ENCODE peak calls at places on chromosomes 6 and 20, in seven cellular contexts. U, X, M, Z, Y, I and F are unnamed samples.

GRCh38 chr6:46990031-46990644 is 52.0 kb downstream of the ADGRF1 start:
- DNase-seq in U (no peak), X (no peak), M (no peak), Z (no peak), Y (no peak), I (peak), F (no peak)

GRCh38 chr6:166582258-166582657 is 4.2 kb downstream of the RAMACL start:
- DNase-seq in U (no peak), X (no peak), M (no peak), Z (no peak), Y (no peak), I (peak), F (no peak)

GRCh38 chr6:166775923-166776220 is 148.8 kb upstream of the RPS6KA2 start:
- DNase-seq in U (no peak), X (no peak), M (no peak), Z (no peak), Y (no peak), I (no peak), F (no peak)

GRCh38 chr20:39036851-39037250 is 74.7 kb downstream of the DHX35 start:
- DNase-seq in U (no peak), X (no peak), M (no peak), Z (no peak), Y (no peak), I (no peak), F (no peak)

GRCh38 chr6:79538481-79538971 is 1.3 kb upstream of the LCA5 start:
- DNase-seq in U (no peak), X (no peak), M (no peak), Z (peak), Y (peak), I (peak), F (no peak)

GRCh38 chr20:45860573-45861011 is 3.2 kb downstream of the ZSWIM3 start:
- DNase-seq in U (no peak), X (no peak), M (no peak), Z (no peak), Y (no peak), I (no peak), F (no peak)

GRCh38 chr6:164756142-164756541 is 553.3 kb downstream of the C6orf118 start:
- DNase-seq in U (no peak), X (no peak), M (no peak), Z (no peak), Y (no peak), I (no peak), F (no peak)

GRCh38 chr6:36983538-36983937 is 2.5 kb downstream of the MTCH1 start:
- DNase-seq in U (no peak), X (no peak), M (no peak), Z (no peak), Y (no peak), I (no peak), F (no peak)

GRCh38 chr6:139017227-139017626 is 11.3 kb upstream of the ABRACL start:
- DNase-seq in U (peak), X (no peak), M (no peak), Z (no peak), Y (no peak), I (no peak), F (no peak)

GRCh38 chr6:2410982-2411381 is 165.6 kb upstream of the GMDS start:
- DNase-seq in U (no peak), X (no peak), M (no peak), Z (no peak), Y (no peak), I (no peak), F (no peak)

GRCh38 chr20:8542115-8542486 is 410.0 kb downstream of the PLCB1 start:
- DNase-seq in U (no peak), X (no peak), M (no peak), Z (no peak), Y (no peak), I (no peak), F (no peak)

GRCh38 chr20:57252559-57253162 is 13.8 kb downstream of the BMP7 start:
- DNase-seq in U (no peak), X (no peak), M (no peak), Z (no peak), Y (no peak), I (no peak), F (no peak)

GRCh38 chr6:14175031-14175430 is 57.5 kb downstream of the CD83 start:
- DNase-seq in U (no peak), X (no peak), M (no peak), Z (no peak), Y (no peak), I (no peak), F (no peak)

GRCh38 chr6:166615059-166615770 is 11.8 kb downstream of the RPS6KA2 start:
- DNase-seq in U (peak), X (no peak), M (peak), Z (no peak), Y (no peak), I (no peak), F (no peak)

GRCh38 chr6:116557863-116558262 is 4.3 kb downstream of the CALHM4 start:
- DNase-seq in U (no peak), X (no peak), M (no peak), Z (peak), Y (peak), I (peak), F (no peak)

GRCh38 chr20:41538810-41539596 is 79.2 kb downstream of the CHD6 start:
- DNase-seq in U (no peak), X (no peak), M (no peak), Z (no peak), Y (no peak), I (no peak), F (no peak)

GRCh38 chr20:41537865-41538264 is 80.3 kb downstream of the CHD6 start:
- DNase-seq in U (no peak), X (no peak), M (no peak), Z (no peak), Y (no peak), I (no peak), F (no peak)

GRCh38 chr20:41540916-41541315 is 77.3 kb downstream of the CHD6 start:
- DNase-seq in U (no peak), X (no peak), M (no peak), Z (no peak), Y (no peak), I (peak), F (no peak)

GRCh38 chr20:41544472-41544871 is 73.7 kb downstream of the CHD6 start:
- DNase-seq in U (no peak), X (no peak), M (no peak), Z (no peak), Y (no peak), I (no peak), F (no peak)

DNA sequence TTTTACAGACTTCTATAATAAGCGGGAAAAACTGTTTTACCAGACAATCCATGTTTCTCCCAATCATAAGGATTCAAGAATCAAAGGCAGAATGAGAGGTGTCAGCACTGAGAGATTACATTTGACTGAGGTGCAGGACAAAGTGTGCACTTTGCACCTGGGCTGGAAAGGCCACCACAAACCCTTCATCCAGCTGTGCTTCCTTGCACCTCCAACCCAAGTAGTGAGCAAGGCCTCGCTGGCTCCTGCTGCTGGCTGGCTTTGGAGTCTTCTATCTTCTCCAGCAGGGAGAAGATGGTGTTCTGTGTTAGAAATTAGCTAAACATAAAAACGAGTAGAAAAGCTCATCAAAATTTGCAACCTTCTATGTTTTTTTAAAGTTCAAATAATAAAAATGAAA is 77.7 kb downstream of the CHD6 start:
- DNase-seq in U (no peak), X (no peak), M (no peak), Z (no peak), Y (no peak), I (no peak), F (no peak)
- TF ChIP-seq CTCF in U (no peak), X (no peak), M (no peak), Z (no peak), Y (peak), I (no peak), F (no peak)

GRCh38 chr6:114121913-114122662 is 151.1 kb upstream of the HDAC2 start:
- DNase-seq in U (no peak), X (no peak), M (no peak), Z (no peak), Y (no peak), I (no peak), F (no peak)
- TF ChIP-seq CTCF in U (no peak), X (no peak), M (no peak), Z (no peak), Y (no peak), I (no peak), F (no peak)

GRCh38 chr20:14732996-14733395 is 395.6 kb upstream of the FLRT3 start:
- DNase-seq in U (no peak), X (no peak), M (no peak), Z (no peak), Y (no peak), I (no peak), F (no peak)
- TF ChIP-seq CTCF in U (no peak), X (no peak), M (no peak), Z (no peak), Y (no peak), I (no peak), F (no peak)

GRCh38 chr6:93447874-93448273 is 28.5 kb upstream of the EPHA7 start:
- DNase-seq in U (no peak), X (no peak), M (no peak), Z (no peak), Y (no peak), I (no peak), F (no peak)
- TF ChIP-seq CTCF in U (no peak), X (no peak), M (no peak), Z (no peak), Y (peak), I (no peak), F (peak)

GRCh38 chr6:152669894-152670293 is 27.8 kb upstream of the MYCT1 start:
- DNase-seq in U (no peak), X (no peak), M (no peak), Z (no peak), Y (no peak), I (peak), F (no peak)
- TF ChIP-seq CTCF in U (peak), X (no peak), M (peak), Z (peak), Y (peak), I (peak), F (peak)

GRCh38 chr6:94065707-94066337 is 646.5 kb upstream of the EPHA7 start:
- DNase-seq in U (no peak), X (no peak), M (no peak), Z (no peak), Y (no peak), I (no peak), F (no peak)
- TF ChIP-seq CTCF in U (no peak), X (no peak), M (no peak), Z (no peak), Y (no peak), I (no peak), F (no peak)

DNA sequence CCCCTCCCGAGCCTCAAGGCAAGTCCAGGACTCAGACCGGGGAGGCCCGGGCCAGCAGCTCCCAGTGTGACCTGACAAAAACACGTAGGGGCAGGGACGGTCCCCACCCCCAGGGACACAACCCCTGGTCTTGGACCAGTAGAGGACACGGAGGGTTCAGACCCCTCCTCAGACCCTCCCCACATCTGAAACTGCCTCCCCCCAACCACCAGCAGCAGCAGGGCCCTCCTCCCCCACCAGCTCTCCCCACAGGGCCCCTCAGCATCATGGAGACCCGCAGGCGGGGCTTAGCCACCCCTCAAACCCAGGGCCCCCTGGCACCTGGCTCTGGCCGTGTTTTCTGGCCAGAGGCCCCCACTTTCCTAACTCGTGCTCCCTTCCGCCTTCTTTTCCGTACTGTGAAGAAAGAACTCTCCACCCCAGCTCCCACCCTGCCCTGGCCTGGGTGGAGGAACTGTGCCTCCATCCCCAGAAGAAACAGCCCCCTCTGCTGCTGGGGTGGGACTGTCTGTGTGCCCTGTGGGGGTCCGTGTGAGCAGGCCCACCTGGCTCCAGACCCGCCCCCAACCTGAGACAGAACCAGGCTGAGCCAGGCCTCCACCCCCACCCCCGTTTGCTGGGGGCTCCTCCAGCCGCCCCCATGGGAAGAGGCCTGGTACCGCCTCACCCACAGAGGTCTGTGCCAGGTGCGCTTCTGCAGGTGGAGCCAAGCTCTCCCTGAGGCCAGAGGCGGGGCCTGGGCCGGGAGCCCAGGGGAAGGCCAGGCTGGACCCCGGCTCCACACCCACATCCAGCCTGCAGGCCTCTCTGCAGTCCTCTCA is 39.0 kb upstream of the MDFI start:
- DNase-seq in U (peak), X (no peak), M (no peak), Z (no peak), Y (no peak), I (no peak), F (no peak)
- TF ChIP-seq CTCF in U (no peak), X (no peak), M (no peak), Z (no peak), Y (no peak), I (no peak), F (no peak)

GRCh38 chr6:15879372-15880261 is 216.8 kb upstream of the DTNBP1 start:
- DNase-seq in U (peak), X (peak), M (no peak), Z (no peak), Y (no peak), I (peak), F (no peak)

GRCh38 chr6:15882915-15883314 is 220.1 kb upstream of the DTNBP1 start:
- DNase-seq in U (no peak), X (no peak), M (no peak), Z (no peak), Y (no peak), I (no peak), F (no peak)

GRCh38 chr6:15882345-15882744 is 219.5 kb upstream of the DTNBP1 start:
- DNase-seq in U (no peak), X (no peak), M (no peak), Z (no peak), Y (no peak), I (no peak), F (no peak)

GRCh38 chr6:15880262-15880973 is 217.6 kb upstream of the DTNBP1 start:
- DNase-seq in U (no peak), X (no peak), M (no peak), Z (no peak), Y (no peak), I (no peak), F (no peak)

GRCh38 chr6:15881150-15881549 is 218.3 kb upstream of the DTNBP1 start:
- DNase-seq in U (no peak), X (no peak), M (no peak), Z (no peak), Y (no peak), I (no peak), F (no peak)
- TF ChIP-seq CTCF in U (no peak), X (no peak), M (no peak), Z (no peak), Y (no peak), I (no peak), F (no peak)